ENCODE peak calls at places on chromosomes 3 and 15, in five cellular contexts. One of them, this sample, is unnamed.

GRCh38 chr3:188338081-188338480 is 184.1 kb downstream of the LPP start:
- DNase-seq in HL-60: no peak
- DNase-seq in breast epithelium: no peak
- DNase-seq in upper lobe of right lung: no peak
- DNase-seq in MM.1S: no peak
- DNase-seq in this sample: no peak

GRCh38 chr3:145939431-145939830 is 221.6 kb downstream of the PLOD2 start:
- DNase-seq in breast epithelium: no peak
- DNase-seq in upper lobe of right lung: no peak
- DNase-seq in MM.1S: no peak
- DNase-seq in HL-60: no peak
- DNase-seq in this sample: no peak

GRCh38 chr3:197595470-197596185 is 39.9 kb upstream of the BDH1 start:
- DNase-seq in upper lobe of right lung: no peak
- DNase-seq in MM.1S: no peak
- DNase-seq in HL-60: no peak
- DNase-seq in breast epithelium: no peak
- DNase-seq in this sample: no peak

GRCh38 chr3:170352936-170353335 is 4.6 kb upstream of the SKIL start:
- DNase-seq in upper lobe of right lung: no peak
- DNase-seq in HL-60: no peak
- DNase-seq in MM.1S: no peak
- DNase-seq in breast epithelium: no peak
- DNase-seq in this sample: no peak

GRCh38 chr3:111572061-111572460 is 23.1 kb downstream of the ZBED2 start:
- DNase-seq in HL-60: no peak
- DNase-seq in breast epithelium: no peak
- DNase-seq in MM.1S: no peak
- DNase-seq in upper lobe of right lung: no peak
- DNase-seq in this sample: no peak

GRCh38 chr3:152466784-152467183 is 198.1 kb downstream of the MBNL1 start:
- DNase-seq in breast epithelium: no peak
- DNase-seq in MM.1S: peak
- DNase-seq in upper lobe of right lung: no peak
- DNase-seq in HL-60: peak
- DNase-seq in this sample: no peak

GRCh38 chr3:197462808-197463207 is 93.0 kb downstream of the BDH1 start:
- DNase-seq in upper lobe of right lung: no peak
- DNase-seq in HL-60: no peak
- DNase-seq in MM.1S: no peak
- DNase-seq in breast epithelium: no peak
- DNase-seq in this sample: no peak

GRCh38 chr3:184346480-184346879 is 9.1 kb downstream of the FAM131A start:
- DNase-seq in upper lobe of right lung: no peak
- DNase-seq in HL-60: no peak
- DNase-seq in breast epithelium: no peak
- DNase-seq in MM.1S: no peak
- DNase-seq in this sample: no peak

GRCh38 chr15:76059320-76060097 is at the start of gene TMEM266:
- DNase-seq in MM.1S: peak
- DNase-seq in HL-60: peak
- DNase-seq in breast epithelium: no peak
- DNase-seq in upper lobe of right lung: peak
- DNase-seq in this sample: no peak

GRCh38 chr15:60649845-60650548 is 171.1 kb upstream of the ICE2 start:
- DNase-seq in breast epithelium: no peak
- DNase-seq in upper lobe of right lung: no peak
- DNase-seq in HL-60: no peak
- DNase-seq in MM.1S: peak
- DNase-seq in this sample: peak

GRCh38 chr3:21477896-21478295 is 273.1 kb downstream of the ZNF385D start:
- DNase-seq in MM.1S: no peak
- DNase-seq in HL-60: no peak
- DNase-seq in breast epithelium: no peak
- DNase-seq in upper lobe of right lung: no peak
- DNase-seq in this sample: no peak

GRCh38 chr3:45560270-45561020 is 34.1 kb upstream of the LIMD1 start:
- DNase-seq in upper lobe of right lung: no peak
- DNase-seq in breast epithelium: peak
- DNase-seq in HL-60: no peak
- DNase-seq in MM.1S: no peak
- DNase-seq in this sample: no peak

GRCh38 chr15:81859737-81860516 is 185.9 kb downstream of the MEX3B start:
- DNase-seq in MM.1S: peak
- DNase-seq in upper lobe of right lung: no peak
- DNase-seq in HL-60: no peak
- DNase-seq in breast epithelium: peak
- DNase-seq in this sample: no peak

GRCh38 chr15:83205725-83206324 is 1.8 kb downstream of the HDGFL3 start:
- DNase-seq in MM.1S: no peak
- DNase-seq in breast epithelium: no peak
- DNase-seq in upper lobe of right lung: no peak
- DNase-seq in HL-60: no peak
- DNase-seq in this sample: no peak

GRCh38 chr3:101519685-101520365 is 6.8 kb upstream of the SENP7 start:
- DNase-seq in breast epithelium: no peak
- DNase-seq in HL-60: no peak
- DNase-seq in MM.1S: no peak
- DNase-seq in upper lobe of right lung: no peak
- DNase-seq in this sample: no peak

GRCh38 chr15:100951965-100952364 is 32.8 kb downstream of the LRRK1 start:
- DNase-seq in upper lobe of right lung: no peak
- DNase-seq in MM.1S: no peak
- DNase-seq in HL-60: no peak
- DNase-seq in breast epithelium: no peak
- DNase-seq in this sample: no peak

GRCh38 chr15:64687167-64688085 is 88.0 kb downstream of the RBPMS2 start:
- DNase-seq in upper lobe of right lung: no peak
- DNase-seq in HL-60: no peak
- DNase-seq in breast epithelium: no peak
- DNase-seq in MM.1S: no peak
- DNase-seq in this sample: no peak

GRCh38 chr3:186953011-186953487 is 22.7 kb downstream of the ST6GAL1 start:
- DNase-seq in HL-60: no peak
- DNase-seq in upper lobe of right lung: no peak
- DNase-seq in breast epithelium: no peak
- DNase-seq in MM.1S: no peak
- DNase-seq in this sample: no peak

GRCh38 chr3:50336452-50337174 is 4.0 kb downstream of the RASSF1 start:
- DNase-seq in HL-60: no peak
- DNase-seq in upper lobe of right lung: no peak
- DNase-seq in breast epithelium: no peak
- DNase-seq in MM.1S: no peak
- DNase-seq in this sample: no peak

GRCh38 chr3:1275495-1275894 is 182.7 kb downstream of the CNTN6 start:
- DNase-seq in HL-60: no peak
- DNase-seq in upper lobe of right lung: no peak
- DNase-seq in MM.1S: peak
- DNase-seq in breast epithelium: no peak
- DNase-seq in this sample: no peak

GRCh38 chr3:127775398-127776109 is 46.8 kb downstream of the MGLL start:
- DNase-seq in upper lobe of right lung: peak
- DNase-seq in HL-60: no peak
- DNase-seq in MM.1S: no peak
- DNase-seq in breast epithelium: no peak
- DNase-seq in this sample: no peak

GRCh38 chr3:184715943-184716651 is 4.2 kb upstream of the MAGEF1 start:
- DNase-seq in upper lobe of right lung: no peak
- DNase-seq in breast epithelium: no peak
- DNase-seq in HL-60: no peak
- DNase-seq in MM.1S: no peak
- DNase-seq in this sample: no peak

GRCh38 chr3:41508063-41508696 is 308.9 kb downstream of the CTNNB1 start:
- DNase-seq in HL-60: no peak
- DNase-seq in upper lobe of right lung: no peak
- DNase-seq in breast epithelium: no peak
- DNase-seq in MM.1S: no peak
- DNase-seq in this sample: no peak

GRCh38 chr3:182052360-182052759 is 340.6 kb downstream of the SOX2 start:
- DNase-seq in breast epithelium: no peak
- DNase-seq in MM.1S: no peak
- DNase-seq in HL-60: no peak
- DNase-seq in upper lobe of right lung: no peak
- DNase-seq in this sample: no peak

GRCh38 chr15:74245342-74245931 is 9.3 kb downstream of the CCDC33 start:
- DNase-seq in breast epithelium: no peak
- DNase-seq in MM.1S: no peak
- DNase-seq in HL-60: no peak
- DNase-seq in upper lobe of right lung: no peak
- DNase-seq in this sample: peak

GRCh38 chr3:66722675-66723074 is 221.9 kb upstream of the LRIG1 start:
- DNase-seq in HL-60: no peak
- DNase-seq in breast epithelium: no peak
- DNase-seq in MM.1S: no peak
- DNase-seq in upper lobe of right lung: no peak
- DNase-seq in this sample: no peak

GRCh38 chr15:79007066-79007465 is 62.2 kb upstream of the CTSH start:
- DNase-seq in HL-60: no peak
- DNase-seq in MM.1S: peak
- DNase-seq in breast epithelium: no peak
- DNase-seq in upper lobe of right lung: no peak
- DNase-seq in this sample: no peak

GRCh38 chr3:14227866-14228265 is 49.2 kb downstream of the LSM3 start:
- DNase-seq in upper lobe of right lung: no peak
- DNase-seq in MM.1S: no peak
- DNase-seq in breast epithelium: no peak
- DNase-seq in HL-60: no peak
- DNase-seq in this sample: no peak

GRCh38 chr3:151146731-151147091 is 56.3 kb downstream of the GPR171 start:
- DNase-seq in breast epithelium: no peak
- DNase-seq in MM.1S: no peak
- DNase-seq in HL-60: no peak
- DNase-seq in upper lobe of right lung: no peak
- DNase-seq in this sample: no peak

GRCh38 chr3:18119866-18120265 is 305.3 kb downstream of the SATB1 start:
- DNase-seq in MM.1S: no peak
- DNase-seq in upper lobe of right lung: no peak
- DNase-seq in HL-60: no peak
- DNase-seq in breast epithelium: no peak
- DNase-seq in this sample: no peak

GRCh38 chr3:159654183-159655134 is 334.2 kb upstream of the IL12A start:
- DNase-seq in breast epithelium: no peak
- DNase-seq in MM.1S: no peak
- DNase-seq in HL-60: no peak
- DNase-seq in upper lobe of right lung: no peak
- DNase-seq in this sample: no peak
- H3K27ac ChIP-seq in breast epithelium: no peak
- H3K27ac ChIP-seq in MM.1S: no peak
- H3K27ac ChIP-seq in HL-60: no peak
- H3K27ac ChIP-seq in upper lobe of right lung: no peak
- H3K27ac ChIP-seq in this sample: no peak

DNA sequence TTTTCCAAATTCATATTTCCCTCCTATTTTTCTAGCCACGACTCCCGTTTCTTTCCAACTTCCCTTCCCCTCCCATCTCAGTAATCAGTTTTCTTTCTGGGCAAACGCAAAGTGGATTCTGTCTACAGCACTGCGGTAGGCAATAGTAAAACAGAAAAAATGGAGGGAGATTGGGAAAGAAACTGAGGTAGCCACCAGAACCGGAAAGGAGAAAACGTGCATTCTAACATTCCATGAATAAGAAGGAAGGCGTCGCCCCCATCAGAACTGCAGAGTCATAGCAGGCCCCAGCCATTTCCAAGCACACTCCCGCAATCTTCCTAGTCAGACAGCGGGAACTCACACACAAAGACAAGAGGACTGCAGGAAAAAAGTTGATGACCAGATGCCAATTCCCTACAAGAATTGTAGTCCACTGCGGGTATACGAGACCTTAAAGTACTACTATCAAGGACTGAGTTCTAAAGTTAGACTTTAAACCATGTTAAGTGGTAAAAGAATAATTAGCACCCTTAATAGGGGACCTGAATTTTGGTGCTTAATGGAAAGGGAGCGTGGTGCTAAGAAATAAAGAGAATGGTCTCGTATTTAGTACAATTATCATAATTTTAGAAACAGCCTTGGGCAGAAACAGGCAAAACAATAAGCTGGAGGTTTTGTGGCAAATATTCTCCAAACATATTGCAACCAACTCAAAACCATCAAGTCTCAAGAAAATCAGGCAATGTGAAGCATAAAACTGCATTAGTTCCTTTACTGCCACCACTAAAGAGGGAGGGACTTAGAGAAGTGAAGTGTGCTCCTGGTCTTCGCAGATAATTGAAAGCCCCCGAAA is 1.4 kb downstream of the PFN2 start:
- DNase-seq in upper lobe of right lung: no peak
- DNase-seq in breast epithelium: peak
- DNase-seq in HL-60: no peak
- DNase-seq in MM.1S: no peak
- DNase-seq in this sample: no peak
- TF ChIP-seq CTCF in upper lobe of right lung: peak
- TF ChIP-seq CTCF in breast epithelium: no peak
- TF ChIP-seq CTCF in HL-60: no peak
- TF ChIP-seq CTCF in MM.1S: no peak
- TF ChIP-seq CTCF in this sample: no peak

GRCh38 chr3:100073555-100074307 is 40.6 kb downstream of the FILIP1L start:
- DNase-seq in breast epithelium: no peak
- DNase-seq in upper lobe of right lung: no peak
- DNase-seq in HL-60: no peak
- DNase-seq in MM.1S: no peak
- DNase-seq in this sample: no peak

GRCh38 chr3:100075163-100075562 is 39.1 kb downstream of the FILIP1L start:
- DNase-seq in HL-60: no peak
- DNase-seq in upper lobe of right lung: no peak
- DNase-seq in MM.1S: no peak
- DNase-seq in breast epithelium: no peak
- DNase-seq in this sample: no peak

GRCh38 chr3:100076544-100077529 is 37.5 kb downstream of the FILIP1L start:
- DNase-seq in MM.1S: no peak
- DNase-seq in upper lobe of right lung: no peak
- DNase-seq in breast epithelium: no peak
- DNase-seq in HL-60: no peak
- DNase-seq in this sample: no peak

GRCh38 chr3:100073049-100073422 is 41.3 kb downstream of the FILIP1L start:
- DNase-seq in breast epithelium: no peak
- DNase-seq in HL-60: no peak
- DNase-seq in upper lobe of right lung: no peak
- DNase-seq in MM.1S: no peak
- DNase-seq in this sample: no peak

GRCh38 chr3:100075731-100076543 is 38.4 kb downstream of the FILIP1L start:
- DNase-seq in breast epithelium: no peak
- DNase-seq in upper lobe of right lung: no peak
- DNase-seq in MM.1S: no peak
- DNase-seq in HL-60: no peak
- DNase-seq in this sample: no peak
- H3K27ac ChIP-seq in breast epithelium: no peak
- H3K27ac ChIP-seq in upper lobe of right lung: peak
- H3K27ac ChIP-seq in MM.1S: no peak
- H3K27ac ChIP-seq in HL-60: peak
- H3K27ac ChIP-seq in this sample: no peak

GRCh38 chr15:26974120-26974780 is 3.3 kb downstream of the GABRG3 start:
- DNase-seq in breast epithelium: no peak
- DNase-seq in MM.1S: peak
- DNase-seq in HL-60: no peak
- DNase-seq in upper lobe of right lung: no peak
- DNase-seq in this sample: no peak
- TF ChIP-seq CTCF in breast epithelium: no peak
- TF ChIP-seq CTCF in MM.1S: peak
- TF ChIP-seq CTCF in HL-60: no peak
- TF ChIP-seq CTCF in upper lobe of right lung: no peak
- TF ChIP-seq CTCF in this sample: no peak